ENCODE peak calls at places on chromosomes 4 and X, in five cellular contexts. E, M, N, R and H are unnamed samples.

GRCh38 chr4:15498356-15498755 is 28.7 kb downstream of the CC2D2A start:
- DNase-seq in N (no peak), R (no peak), M (no peak), E (no peak), H (no peak)

GRCh38 chr4:6527259-6527658 is 47.7 kb upstream of the MAN2B2 start:
- DNase-seq in N (no peak), E (no peak), M (no peak), R (no peak), H (no peak)

GRCh38 chr4:92265066-92265465 is 38.7 kb upstream of the GRID2 start:
- DNase-seq in N (peak; percentile 73), M (no peak), R (no peak), E (no peak), H (no peak)

GRCh38 chrX:37785569-37785968 is 5.7 kb downstream of the CYBB start:
- DNase-seq in E (no peak), M (no peak), R (no peak), N (no peak), H (no peak)

GRCh38 chrX:77572322-77572721 is 125.1 kb downstream of the FGF16 start:
- DNase-seq in N (peak; percentile 3), R (no peak), E (no peak), M (no peak), H (no peak)

GRCh38 chr4:99723555-99724450 is 66.2 kb upstream of the C4orf54 start:
- DNase-seq in M (peak; percentile 52), N (peak; percentile 87), R (peak; percentile 53), E (peak; percentile 68), H (no peak)

GRCh38 chrX:130125090-130125489 is 14.8 kb upstream of the ELF4 start:
- DNase-seq in M (no peak), R (no peak), E (peak; percentile 85), N (peak; percentile 83), H (no peak)

GRCh38 chr4:115986573-115986972 is 873.2 kb upstream of the NDST4 start:
- DNase-seq in N (no peak), M (no peak), R (no peak), E (no peak), H (no peak)

DNA sequence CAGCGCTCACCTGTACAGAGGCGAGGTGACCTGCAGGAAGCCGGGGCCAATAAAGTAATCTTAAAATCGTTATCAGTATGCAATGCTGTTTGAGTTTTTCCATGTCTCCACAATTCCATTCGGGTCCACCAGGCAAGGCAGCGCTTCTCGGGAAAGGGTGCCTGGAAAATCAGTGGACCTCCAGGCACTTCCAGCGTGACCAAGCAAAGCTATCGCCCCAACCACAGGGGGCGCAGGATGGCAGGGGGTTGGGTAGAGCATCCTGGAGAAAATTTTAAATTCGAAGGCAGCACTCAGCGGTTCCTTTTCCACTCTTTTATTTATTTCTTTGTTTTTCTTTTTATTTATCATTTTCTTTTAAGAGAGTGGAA is 5.4 kb upstream of the SOX3 start:
- DNase-seq in R (no peak), N (no peak), E (no peak), M (no peak), H (no peak)
- TF ChIP-seq CTCF in R (peak; percentile 13), N (no peak), E (no peak), M (no peak), H (no peak)

GRCh38 chrX:55801811-55802210 is 84.3 kb downstream of the RRAGB start:
- DNase-seq in N (no peak), M (no peak), R (no peak), E (no peak), H (no peak)
- TF ChIP-seq CTCF in N (no peak), M (no peak), R (no peak), E (no peak), H (no peak)

GRCh38 chrX:87299563-87300160 is 217.9 kb upstream of the KLHL4 start:
- DNase-seq in M (no peak), R (no peak), N (peak; percentile 30), E (no peak), H (no peak)
- TF ChIP-seq CTCF in M (peak; percentile 75), R (peak; percentile 36), N (peak; percentile 42), E (peak; percentile 65), H (peak; percentile 88)

GRCh38 chrX:7091923-7092322 is 55.6 kb upstream of the STS start:
- DNase-seq in M (no peak), R (no peak), N (no peak), E (no peak), H (no peak)

GRCh38 chrX:7086384-7086783 is 61.1 kb upstream of the STS start:
- DNase-seq in E (no peak), M (no peak), R (no peak), N (no peak), H (no peak)

GRCh38 chrX:7093305-7093704 is 54.2 kb upstream of the STS start:
- DNase-seq in R (no peak), M (no peak), E (no peak), N (no peak), H (no peak)

GRCh38 chrX:7088968-7089615 is 58.4 kb upstream of the STS start:
- DNase-seq in E (no peak), N (no peak), R (no peak), M (no peak), H (no peak)

DNA sequence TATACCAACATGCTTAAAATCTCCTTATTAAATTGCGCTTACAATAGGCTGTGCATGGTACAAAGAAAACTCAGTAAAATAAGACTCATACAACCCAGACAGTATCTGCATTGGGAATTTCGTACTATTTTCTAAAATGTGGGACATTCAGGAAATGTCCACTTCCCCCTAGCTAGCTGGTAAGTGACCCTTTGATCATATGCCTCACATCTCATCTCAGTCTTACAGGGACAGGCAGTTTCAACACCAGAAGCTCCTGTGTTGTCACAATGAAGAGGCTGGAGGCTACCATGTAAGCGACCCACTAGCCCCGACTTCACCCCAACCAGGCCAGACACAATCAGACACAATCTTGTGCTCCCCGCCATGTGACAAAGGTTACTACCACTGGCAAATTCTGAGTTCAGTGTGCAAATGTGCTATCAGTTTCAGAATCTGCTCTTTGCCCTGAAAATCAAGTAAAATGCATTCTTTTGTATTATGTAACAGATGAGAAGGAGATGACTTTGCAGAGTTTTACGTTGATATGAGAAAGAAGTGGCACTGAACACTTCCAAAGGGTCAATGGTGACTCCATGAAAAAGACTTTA is 56.9 kb upstream of the STS start:
- DNase-seq in E (no peak), R (no peak), M (no peak), N (no peak), H (no peak)
- TF ChIP-seq CTCF in E (no peak), R (no peak), M (no peak), N (no peak), H (no peak)

GRCh38 chrX:10474510-10474909 is 145.9 kb downstream of the MID1 start:
- DNase-seq in N (no peak), M (no peak), R (no peak), E (no peak), H (no peak)
- TF ChIP-seq CTCF in N (no peak), M (no peak), R (no peak), E (no peak), H (no peak)